ENCODE peak calls at places on chromosome 14, in five cellular contexts. One of them, this sample, is unnamed.

GRCh38 chr14:97251423-97252155 is 454.4 kb downstream of the VRK1 start:
- DNase-seq in hepatic stellate cell: no peak
- DNase-seq in epithelial cell of proximal tubule: no peak
- DNase-seq in ACHN: no peak
- DNase-seq in cerebellar cortex: no peak
- DNase-seq in this sample: no peak

GRCh38 chr14:79557309-79557708 is 654.0 kb downstream of the DIO2 start:
- DNase-seq in ACHN: no peak
- DNase-seq in hepatic stellate cell: no peak
- DNase-seq in epithelial cell of proximal tubule: no peak
- DNase-seq in cerebellar cortex: no peak
- DNase-seq in this sample: no peak

GRCh38 chr14:45651906-45652305 is 398.9 kb upstream of the MIS18BP1 start:
- DNase-seq in epithelial cell of proximal tubule: no peak
- DNase-seq in hepatic stellate cell: no peak
- DNase-seq in ACHN: no peak
- DNase-seq in cerebellar cortex: no peak
- DNase-seq in this sample: no peak

GRCh38 chr14:55221186-55221585 is 29.8 kb upstream of the DLGAP5 start:
- DNase-seq in hepatic stellate cell: peak; percentile 31
- DNase-seq in ACHN: peak; percentile 44
- DNase-seq in cerebellar cortex: no peak
- DNase-seq in epithelial cell of proximal tubule: peak; percentile 20
- DNase-seq in this sample: peak; percentile 79

GRCh38 chr14:55626131-55626530 is 46.1 kb downstream of the KTN1 start:
- DNase-seq in ACHN: no peak
- DNase-seq in epithelial cell of proximal tubule: no peak
- DNase-seq in hepatic stellate cell: no peak
- DNase-seq in cerebellar cortex: no peak
- DNase-seq in this sample: no peak

GRCh38 chr14:55249423-55249822 is 21.8 kb upstream of the FBXO34 start:
- DNase-seq in ACHN: peak; percentile 37
- DNase-seq in epithelial cell of proximal tubule: peak; percentile 63
- DNase-seq in cerebellar cortex: no peak
- DNase-seq in hepatic stellate cell: peak; percentile 26
- DNase-seq in this sample: no peak

GRCh38 chr14:58362798-58363412 is 32.8 kb upstream of the TOMM20L start:
- DNase-seq in cerebellar cortex: peak; percentile 74
- DNase-seq in epithelial cell of proximal tubule: no peak
- DNase-seq in hepatic stellate cell: no peak
- DNase-seq in ACHN: peak; percentile 41
- DNase-seq in this sample: peak; percentile 15

GRCh38 chr14:73814158-73814557 is 37.5 kb upstream of the PTGR2 start:
- DNase-seq in cerebellar cortex: no peak
- DNase-seq in ACHN: no peak
- DNase-seq in epithelial cell of proximal tubule: no peak
- DNase-seq in hepatic stellate cell: no peak
- DNase-seq in this sample: no peak

GRCh38 chr14:65286443-65286842 is 126.1 kb upstream of the FUT8 start:
- DNase-seq in hepatic stellate cell: no peak
- DNase-seq in epithelial cell of proximal tubule: no peak
- DNase-seq in cerebellar cortex: no peak
- DNase-seq in ACHN: no peak
- DNase-seq in this sample: no peak

GRCh38 chr14:49497267-49497666 is 88.9 kb downstream of the RPS29 start:
- DNase-seq in hepatic stellate cell: no peak
- DNase-seq in epithelial cell of proximal tubule: no peak
- DNase-seq in ACHN: no peak
- DNase-seq in cerebellar cortex: no peak
- DNase-seq in this sample: no peak

GRCh38 chr14:61569783-61570182 is 125.5 kb upstream of the HIF1A start:
- DNase-seq in ACHN: no peak
- DNase-seq in epithelial cell of proximal tubule: no peak
- DNase-seq in hepatic stellate cell: no peak
- DNase-seq in cerebellar cortex: no peak
- DNase-seq in this sample: peak; percentile 79

GRCh38 chr14:96083667-96084320 is 44.6 kb downstream of the C14orf132 start:
- DNase-seq in ACHN: no peak
- DNase-seq in epithelial cell of proximal tubule: no peak
- DNase-seq in hepatic stellate cell: no peak
- DNase-seq in cerebellar cortex: peak; percentile 96
- DNase-seq in this sample: no peak

GRCh38 chr14:89303452-89304435 is 113.3 kb downstream of the FOXN3 start:
- DNase-seq in epithelial cell of proximal tubule: peak; percentile 31
- DNase-seq in hepatic stellate cell: peak; percentile 67
- DNase-seq in cerebellar cortex: peak; percentile 73
- DNase-seq in ACHN: peak; percentile 30
- DNase-seq in this sample: peak; percentile 64